ENCODE peak calls at places on chromosomes 11 and 22, in five cellular contexts. One of them, this sample, is unnamed.

GRCh38 chr22:40491990-40492631 is 121.7 kb downstream of the SGSM3 start:
- DNase-seq in NCI-H2029: peak
- DNase-seq in activated T-cell treated with anti-CD3 and anti-CD28 coated beads, Interleukin-2, amount 50 U/mL, for 72 hours: no peak
- DNase-seq in HT1080: no peak
- DNase-seq in heart right ventricle: no peak
- DNase-seq in this sample: no peak

GRCh38 chr11:119782673-119783072 is 53.7 kb upstream of the NECTIN1 start:
- DNase-seq in NCI-H2029: no peak
- DNase-seq in activated T-cell treated with anti-CD3 and anti-CD28 coated beads, Interleukin-2, amount 50 U/mL, for 72 hours: no peak
- DNase-seq in HT1080: no peak
- DNase-seq in heart right ventricle: peak
- DNase-seq in this sample: no peak

GRCh38 chr11:83881428-83881827 is 595.3 kb upstream of the CCDC90B start:
- DNase-seq in NCI-H2029: no peak
- DNase-seq in activated T-cell treated with anti-CD3 and anti-CD28 coated beads, Interleukin-2, amount 50 U/mL, for 72 hours: no peak
- DNase-seq in HT1080: no peak
- DNase-seq in heart right ventricle: no peak
- DNase-seq in this sample: no peak

GRCh38 chr22:31223786-31224191 is 11.7 kb downstream of the LIMK2 start:
- DNase-seq in NCI-H2029: peak
- DNase-seq in activated T-cell treated with anti-CD3 and anti-CD28 coated beads, Interleukin-2, amount 50 U/mL, for 72 hours: no peak
- DNase-seq in HT1080: no peak
- DNase-seq in heart right ventricle: no peak
- DNase-seq in this sample: no peak

GRCh38 chr11:2295971-2296912 is 5.5 kb downstream of the C11orf21 start:
- DNase-seq in NCI-H2029: no peak
- DNase-seq in activated T-cell treated with anti-CD3 and anti-CD28 coated beads, Interleukin-2, amount 50 U/mL, for 72 hours: no peak
- DNase-seq in HT1080: no peak
- DNase-seq in heart right ventricle: no peak
- DNase-seq in this sample: no peak

GRCh38 chr11:133955091-133955846 is 1.5 kb downstream of the IGSF9B start:
- DNase-seq in NCI-H2029: peak
- DNase-seq in activated T-cell treated with anti-CD3 and anti-CD28 coated beads, Interleukin-2, amount 50 U/mL, for 72 hours: peak
- DNase-seq in HT1080: no peak
- DNase-seq in heart right ventricle: peak
- DNase-seq in this sample: no peak

GRCh38 chr11:30984442-30984816 is 385.1 kb downstream of the DCDC1 start:
- DNase-seq in NCI-H2029: no peak
- DNase-seq in activated T-cell treated with anti-CD3 and anti-CD28 coated beads, Interleukin-2, amount 50 U/mL, for 72 hours: no peak
- DNase-seq in HT1080: peak
- DNase-seq in heart right ventricle: no peak
- DNase-seq in this sample: no peak

GRCh38 chr11:59207988-59208432 is 4.7 kb downstream of the MPEG1 start:
- DNase-seq in NCI-H2029: peak
- DNase-seq in activated T-cell treated with anti-CD3 and anti-CD28 coated beads, Interleukin-2, amount 50 U/mL, for 72 hours: peak
- DNase-seq in HT1080: peak
- DNase-seq in heart right ventricle: no peak
- DNase-seq in this sample: peak

GRCh38 chr11:22449441-22449840 is 111.3 kb downstream of the SLC17A6 start:
- DNase-seq in NCI-H2029: no peak
- DNase-seq in activated T-cell treated with anti-CD3 and anti-CD28 coated beads, Interleukin-2, amount 50 U/mL, for 72 hours: no peak
- DNase-seq in HT1080: no peak
- DNase-seq in heart right ventricle: no peak
- DNase-seq in this sample: no peak

GRCh38 chr11:62370743-62371440 is 33.6 kb downstream of the ASRGL1 start:
- DNase-seq in NCI-H2029: no peak
- DNase-seq in activated T-cell treated with anti-CD3 and anti-CD28 coated beads, Interleukin-2, amount 50 U/mL, for 72 hours: peak
- DNase-seq in HT1080: no peak
- DNase-seq in heart right ventricle: peak
- DNase-seq in this sample: no peak

GRCh38 chr11:71129624-71130023 is 122.8 kb downstream of the SHANK2 start:
- DNase-seq in NCI-H2029: no peak
- DNase-seq in activated T-cell treated with anti-CD3 and anti-CD28 coated beads, Interleukin-2, amount 50 U/mL, for 72 hours: no peak
- DNase-seq in HT1080: peak
- DNase-seq in heart right ventricle: no peak
- DNase-seq in this sample: peak

This sample was measured in RCC 7860.